ENCODE peak calls at places on chromosomes 7 and 10, in five cellular contexts. O, D, A, L and Z are unnamed samples.

GRCh38 chr7:51025668-51026067 is 243.0 kb upstream of the GRB10 start:
- DNase-seq in O (no peak), D (no peak), A (no peak), L (no peak), Z (no peak)

GRCh38 chr7:37732253-37732652 is 48.7 kb downstream of the GPR141 start:
- DNase-seq in O (no peak), D (peak; percentile 12), A (no peak), L (peak; percentile 6), Z (peak; percentile 1)

GRCh38 chr10:58486821-58487220 is 25.9 kb upstream of the BICC1 start:
- DNase-seq in O (peak; percentile 29), D (no peak), A (no peak), L (no peak), Z (no peak)

GRCh38 chr7:45240187-45240776 is 82.7 kb downstream of the RAMP3 start:
- DNase-seq in O (no peak), D (no peak), A (no peak), L (no peak), Z (no peak)

GRCh38 chr7:137801003-137801402 is 45.8 kb downstream of the DGKI start:
- DNase-seq in O (peak; percentile 68), D (no peak), A (no peak), L (no peak), Z (peak; percentile 46)

GRCh38 chr7:9022456-9022855 is 589.0 kb downstream of the NXPH1 start:
- DNase-seq in O (no peak), D (no peak), A (no peak), L (no peak), Z (no peak)

GRCh38 chr10:74738985-74739567 is 87.3 kb upstream of the KAT6B start:
- DNase-seq in O (peak; percentile 16), D (peak; percentile 25), A (peak; percentile 31), L (peak; percentile 5), Z (peak; percentile 68)

GRCh38 chr7:102236592-102237287 is 49.9 kb upstream of the SH2B2 start:
- DNase-seq in O (peak; percentile 56), D (peak; percentile 71), A (peak; percentile 17), L (peak; percentile 80), Z (peak; percentile 93)

GRCh38 chr7:49346200-49346899 is 422.0 kb downstream of the CDC14C start:
- DNase-seq in O (no peak), D (no peak), A (no peak), L (peak; percentile 96), Z (no peak)

GRCh38 chr10:108112218-108112617 is 947.7 kb upstream of the SORCS1 start:
- DNase-seq in O (no peak), D (no peak), A (no peak), L (no peak), Z (peak; percentile 4)

GRCh38 chr10:55820478-55820877 is 540.6 kb downstream of the ZWINT start:
- DNase-seq in O (no peak), D (no peak), A (no peak), L (no peak), Z (no peak)

GRCh38 chr7:435518-436366 is 83.9 kb downstream of the PDGFA start:
- DNase-seq in O (peak; percentile 5), D (peak; percentile 83), A (no peak), L (no peak), Z (no peak)

GRCh38 chr7:115230882-115231508 is 309.1 kb downstream of the MDFIC start:
- DNase-seq in O (peak; percentile 96), D (no peak), A (peak; percentile 53), L (peak; percentile 1), Z (peak; percentile 93)

GRCh38 chr10:133015321-133015720 is 72.4 kb upstream of the ADGRA1 start:
- DNase-seq in O (no peak), D (no peak), A (no peak), L (no peak), Z (no peak)